ENCODE peak calls at places on chromosomes 4 and X, in seven cellular contexts. F, V, C, R, U, I and X are unnamed samples.

GRCh38 chrX:113305496-113305895 is 464.9 kb upstream of the AMOT start:
- DNase-seq in R (no peak), I (no peak), C (no peak), U (no peak), V (peak), F (peak), X (no peak)

GRCh38 chr4:139018971-139019758 is 3.6 kb downstream of the NOCT start:
- DNase-seq in I (no peak), C (no peak), V (peak), R (no peak), F (peak), U (no peak), X (no peak)

GRCh38 chr4:4689694-4690440 is 148.0 kb upstream of the STX18 start:
- DNase-seq in F (no peak), C (no peak), U (no peak), R (no peak), I (no peak), V (no peak), X (no peak)

GRCh38 chrX:103309860-103310591 is 764 bp downstream of the BEX2 start:
- DNase-seq in R (peak), F (no peak), I (peak), C (no peak), U (no peak), V (no peak), X (no peak)

GRCh38 chr4:151169223-151169622 is 69.8 kb downstream of the RPS3A start:
- DNase-seq in V (peak), F (peak), C (no peak), R (no peak), I (peak), U (no peak), X (peak)

GRCh38 chrX:21741869-21742701 is 15.8 kb downstream of the SMPX start:
- DNase-seq in V (no peak), I (no peak), F (no peak), C (no peak), R (no peak), U (no peak), X (no peak)

GRCh38 chr4:40193578-40193977 is 3.3 kb upstream of the RHOH start:
- DNase-seq in U (no peak), F (no peak), I (no peak), V (no peak), R (no peak), C (no peak), X (no peak)

GRCh38 chr4:20383969-20384368 is 132.3 kb downstream of the SLIT2 start:
- DNase-seq in C (no peak), U (no peak), V (no peak), F (no peak), R (no peak), I (no peak), X (no peak)

GRCh38 chr4:45385306-45385705 is 659.0 kb upstream of the GNPDA2 start:
- DNase-seq in V (no peak), F (no peak), U (no peak), I (no peak), C (no peak), R (no peak), X (no peak)

GRCh38 chr4:28362169-28362568 is 1501.5 kb downstream of the STIM2 start:
- DNase-seq in I (no peak), V (no peak), R (no peak), C (no peak), F (no peak), U (no peak), X (no peak)

GRCh38 chrX:154750301-154751120 is at the start of gene GAB3:
- DNase-seq in I (peak), C (no peak), F (peak), V (peak), U (no peak), R (peak), X (peak)

GRCh38 chr4:123034023-123034422 is 111.6 kb upstream of the NUDT6 start:
- DNase-seq in V (no peak), F (no peak), I (no peak), C (no peak), U (no peak), R (no peak), X (no peak)

GRCh38 chr4:110193822-110194761 is 4.3 kb downstream of the ELOVL6 start:
- DNase-seq in F (peak), V (peak), U (peak), C (peak), I (peak), R (peak), X (peak)

GRCh38 chr4:182454440-182455013 is 211.3 kb downstream of the TENM3 start:
- DNase-seq in C (no peak), R (no peak), F (peak), I (no peak), U (no peak), V (no peak), X (no peak)

GRCh38 chr4:38782452-38783108 is at the start of gene TLR10:
- DNase-seq in V (peak), F (peak), I (peak), C (no peak), R (peak), U (peak), X (peak)

GRCh38 chr4:8468746-8469535 is 28.4 kb downstream of the TRMT44 start:
- DNase-seq in I (peak), R (peak), V (peak), C (no peak), F (peak), U (peak), X (peak)

GRCh38 chr4:30717208-30718020 is 2.8 kb upstream of the PCDH7 start:
- DNase-seq in I (peak), U (peak), R (peak), C (no peak), V (peak), F (peak), X (peak)
- TF ChIP-seq EZH2 in I (no peak), U (no peak), R (peak), C (no peak), V (no peak), F (no peak), X (no peak)

GRCh38 chr4:56741595-56741994 is 60.5 kb upstream of the HOPX start:
- DNase-seq in V (no peak), R (no peak), F (no peak), C (no peak), I (no peak), U (no peak), X (no peak)
- H3K4me3 ChIP-seq in V (no peak), R (no peak), F (no peak), C (no peak), I (no peak), U (no peak), X (no peak)

GRCh38 chrX:72715546-72715945 is 1.4 kb upstream of the PHKA1 start:
- DNase-seq in R (no peak), F (no peak), I (no peak), V (no peak), U (no peak), C (no peak), X (no peak)

GRCh38 chrX:72716766-72717165 is 2.7 kb upstream of the PHKA1 start:
- DNase-seq in F (peak), R (no peak), C (no peak), I (no peak), U (peak), V (no peak), X (no peak)

GRCh38 chrX:72712094-72712755 is 1.9 kb downstream of the PHKA1 start:
- DNase-seq in F (peak), V (peak), R (no peak), U (no peak), I (no peak), C (no peak), X (no peak)

GRCh38 chrX:72713130-72713529 is 976 bp downstream of the PHKA1 start:
- DNase-seq in U (peak), I (no peak), C (no peak), F (peak), V (no peak), R (no peak), X (no peak)

DNA sequence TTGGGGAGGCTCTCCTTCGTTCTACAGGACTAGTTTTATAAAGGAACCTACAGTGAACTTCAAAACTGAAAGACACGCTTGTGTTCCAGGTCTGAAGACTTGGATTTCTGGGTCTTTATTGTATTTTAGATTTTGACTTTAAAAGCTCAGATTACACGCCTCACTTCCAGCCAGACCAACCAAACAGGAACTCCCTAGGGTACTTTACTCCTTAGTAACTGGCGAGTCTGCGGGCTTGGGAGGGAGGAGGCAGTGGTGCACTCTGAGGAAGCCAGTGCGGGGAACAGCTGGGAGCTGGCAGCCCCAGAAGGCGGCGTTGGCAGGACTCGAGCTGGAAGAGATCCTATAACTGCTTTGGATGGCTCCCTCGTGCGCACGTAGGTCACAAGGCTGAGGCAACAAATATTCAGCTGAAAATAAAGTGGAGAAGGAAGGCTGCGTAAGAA is 388 bp upstream of the PHKA1 start:
- DNase-seq in V (peak), I (peak), U (peak), R (peak), F (peak), C (no peak), X (peak)
- H3K27ac ChIP-seq in V (peak), I (no peak), U (peak), R (peak), F (peak), C (peak), X (no peak)

DNA sequence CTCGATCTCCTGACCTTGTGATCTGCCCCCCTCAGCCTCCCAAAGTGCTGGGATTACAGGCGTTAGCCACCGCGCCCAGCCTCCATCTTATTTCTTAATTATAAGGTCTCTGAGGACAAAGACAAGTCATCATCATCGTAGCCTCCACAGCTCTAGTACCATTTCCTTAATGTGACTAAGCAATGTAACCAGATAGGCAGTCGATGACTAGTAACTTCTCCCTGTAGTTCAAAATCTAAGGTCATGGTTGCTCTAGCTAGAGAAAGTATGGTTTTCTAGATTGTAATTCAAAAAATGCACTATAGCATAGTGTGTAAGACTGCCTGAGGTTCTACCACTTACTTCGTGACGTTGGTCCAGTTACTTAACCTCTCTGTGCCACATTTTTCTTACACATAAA is 6.9 kb downstream of the SLC39A8 start:
- DNase-seq in R (no peak), C (no peak), U (peak), V (peak), I (no peak), F (no peak), X (no peak)
- TF ChIP-seq EZH2 in R (no peak), C (no peak), U (no peak), V (no peak), I (no peak), F (no peak), X (no peak)

DNA sequence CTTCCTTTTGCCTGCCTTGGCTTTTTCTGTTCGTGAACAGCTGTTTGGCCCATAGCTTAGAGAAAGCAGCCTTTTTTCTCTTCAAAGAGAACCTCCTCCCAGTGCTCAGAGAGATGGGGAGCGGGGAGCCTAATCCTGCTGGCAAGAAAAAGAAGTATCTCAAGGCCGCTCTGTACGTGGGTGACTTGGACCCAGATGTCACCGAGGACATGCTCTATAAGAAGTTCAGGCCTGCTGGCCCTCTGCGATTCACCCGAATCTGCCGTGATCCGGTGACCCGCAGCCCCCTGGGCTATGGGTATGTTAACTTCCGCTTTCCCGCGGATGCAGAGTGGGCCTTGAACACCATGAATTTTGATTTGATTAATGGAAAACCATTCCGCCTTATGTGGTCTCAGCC is 826 bp downstream of the PABPC5 start:
- DNase-seq in I (peak), C (no peak), F (peak), V (peak), U (no peak), R (peak), X (no peak)
- H3K4me3 ChIP-seq in I (peak), C (no peak), F (peak), V (peak), U (no peak), R (peak), X (no peak)

GRCh38 chr4:107893171-107894137 is 37.9 kb upstream of the CYP2U1 start:
- DNase-seq in U (peak), I (no peak), R (no peak), V (no peak), F (peak), C (no peak), X (peak)
- H3K27ac ChIP-seq in U (peak), I (peak), R (no peak), V (no peak), F (no peak), C (peak), X (no peak)

DNA sequence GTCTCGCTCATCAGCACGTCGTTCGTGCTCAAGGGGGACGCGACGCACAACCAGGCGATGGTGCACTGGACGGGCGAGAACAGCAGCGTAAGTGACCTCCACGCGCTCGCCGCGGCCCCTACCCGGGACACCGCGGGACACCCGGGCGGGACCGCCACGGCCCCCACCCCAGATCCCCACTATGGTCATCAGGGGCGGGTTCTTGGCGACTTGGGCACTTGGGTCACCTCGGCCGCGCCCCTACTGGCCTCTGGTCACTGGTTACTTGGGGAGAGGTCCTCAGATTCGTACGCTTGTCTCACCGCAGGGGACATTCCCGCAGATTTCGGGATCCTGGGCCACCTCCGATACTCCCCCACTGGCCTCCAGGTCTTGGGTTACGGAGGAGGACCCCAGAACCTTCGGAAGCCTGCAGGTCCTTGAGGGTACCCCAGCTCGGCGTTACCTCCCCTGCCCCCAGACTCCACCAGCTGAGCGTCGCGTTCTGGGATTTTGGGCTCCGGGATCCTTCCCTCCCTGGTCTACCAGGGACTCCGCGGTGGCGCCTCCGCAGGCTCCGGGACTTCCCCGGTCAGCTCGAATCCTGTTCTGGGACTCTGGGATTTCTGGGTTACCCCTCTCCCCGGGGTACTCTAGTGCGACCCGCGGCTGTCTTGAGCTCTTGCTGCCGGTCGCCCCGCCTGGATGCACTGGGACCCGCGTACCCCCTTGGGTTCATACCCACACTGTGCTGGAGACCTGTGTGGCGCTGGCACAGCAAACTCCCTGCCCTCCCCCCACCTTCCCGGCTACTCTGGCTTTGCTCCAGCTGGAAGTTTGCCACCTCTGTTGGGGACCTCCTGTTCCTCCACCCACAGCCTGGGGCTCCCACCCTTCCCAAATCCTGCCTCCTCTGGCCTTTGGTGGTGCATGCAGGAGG is 961 bp downstream of the SORCS2 start:
- DNase-seq in U (no peak), F (no peak), I (peak), C (no peak), R (peak), V (peak), X (peak)
- TF ChIP-seq EZH2 in U (peak), F (peak), I (no peak), C (peak), R (no peak), V (peak), X (peak)